ENCODE peak calls at places on chromosomes 1 and 21, in five cellular contexts. S is fibroblast of the aortic adventitia, H is ovary, G is epithelial cell of proximal tubule, K is PC-9. L is an unnamed sample.

GRCh38 chr1:167223144-167224103 is 2.7 kb downstream of the POU2F1 start:
- DNase-seq in K (no peak), G (no peak), H (no peak), S (peak; percentile 16), L (peak; percentile 27)

GRCh38 chr1:214289574-214290272 is 8.8 kb downstream of the SMYD2 start:
- DNase-seq in S (no peak), G (no peak), H (no peak), K (no peak), L (no peak)

GRCh38 chr1:201013991-201014815 is 9.3 kb downstream of the KIF21B start:
- DNase-seq in H (no peak), S (no peak), G (no peak), K (peak; percentile 34), L (no peak)

GRCh38 chr1:43853161-43853921 is 80.3 kb upstream of the ARTN start:
- DNase-seq in G (no peak), H (peak; percentile 42), K (peak; percentile 83), S (peak; percentile 90), L (peak; percentile 86)

GRCh38 chr1:244802556-244803239 is 32.8 kb upstream of the COX20 start:
- DNase-seq in K (no peak), H (no peak), G (no peak), S (no peak), L (no peak)

GRCh38 chr1:15764269-15764764 is 5.7 kb downstream of the FBLIM1 start:
- DNase-seq in H (no peak), S (no peak), K (no peak), G (no peak), L (no peak)

GRCh38 chr1:68313736-68314594 is 81.6 kb upstream of the WLS start:
- DNase-seq in G (no peak), S (no peak), H (no peak), K (no peak), L (no peak)

GRCh38 chr1:18951818-18952391 is 4.6 kb downstream of the IFFO2 start:
- DNase-seq in G (no peak), K (no peak), H (no peak), S (no peak), L (no peak)

GRCh38 chr21:26070822-26071425 is 99.6 kb downstream of the APP start:
- DNase-seq in H (peak; percentile 40), S (peak; percentile 62), K (no peak), G (peak; percentile 15), L (peak; percentile 14)

GRCh38 chr1:230067871-230068814 is 1.1 kb downstream of the GALNT2 start:
- DNase-seq in H (peak; percentile 60), S (no peak), K (no peak), G (no peak), L (no peak)

GRCh38 chr1:225348400-225348799 is 79.4 kb downstream of the LBR start:
- DNase-seq in K (no peak), G (no peak), H (no peak), S (no peak), L (no peak)

GRCh38 chr1:56287736-56288135 is 291.6 kb downstream of the PLPP3 start:
- DNase-seq in K (no peak), S (no peak), G (no peak), H (no peak), L (no peak)

GRCh38 chr1:2406451-2407041 is 5.8 kb downstream of the PEX10 start:
- DNase-seq in H (no peak), S (no peak), K (peak; percentile 12), G (no peak), L (no peak)

GRCh38 chr1:151416231-151416630 is 16.9 kb downstream of the PSMB4 start:
- DNase-seq in S (peak; percentile 57), G (peak; percentile 16), K (no peak), H (no peak), L (no peak)

GRCh38 chr1:10835423-10836421 is 39.3 kb upstream of the CASZ1 start:
- DNase-seq in S (peak; percentile 8), K (no peak), G (no peak), H (peak; percentile 47), L (peak; percentile 9)

GRCh38 chr1:159756397-159756796 is 24.4 kb upstream of the DUSP23 start:
- DNase-seq in G (peak; percentile 64), H (no peak), S (peak; percentile 8), K (no peak), L (no peak)

GRCh38 chr1:46020005-46020404 is 112.4 kb downstream of the PIK3R3 start:
- DNase-seq in S (no peak), G (no peak), H (no peak), K (no peak), L (no peak)

GRCh38 chr1:227889863-227890405 is 57.8 kb downstream of the WNT9A start:
- DNase-seq in K (no peak), H (peak; percentile 20), G (no peak), S (no peak), L (no peak)

GRCh38 chr1:43405219-43405875 is 15.6 kb downstream of the SZT2 start:
- DNase-seq in H (no peak), K (no peak), G (no peak), S (peak; percentile 50), L (no peak)

GRCh38 chr1:229209816-229210215 is 61.1 kb upstream of the RAB4A start:
- DNase-seq in H (no peak), S (peak; percentile 99), K (no peak), G (no peak), L (no peak)

GRCh38 chr1:152001631-152002584 is 8.2 kb upstream of the S100A10 start:
- DNase-seq in G (peak; percentile 79), S (peak; percentile 99), H (peak; percentile 85), K (peak; percentile 93), L (peak; percentile 81)

GRCh38 chr1:102191723-102192122 is 195.0 kb upstream of the OLFM3 start:
- DNase-seq in H (no peak), S (no peak), K (peak; percentile 47), G (peak; percentile 15), L (no peak)

GRCh38 chr1:231781887-231782286 is 155.3 kb downstream of the DISC1 start:
- DNase-seq in S (peak; percentile 33), K (no peak), H (no peak), G (no peak), L (no peak)

GRCh38 chr1:151909167-151910149 is at the start of gene THEM4:
- DNase-seq in H (peak; percentile 97), K (peak; percentile 87), G (peak; percentile 49), S (peak; percentile 95), L (peak; percentile 81)

GRCh38 chr1:215835951-215836350 is 268.8 kb downstream of the KCTD3 start:
- DNase-seq in S (peak; percentile 55), G (no peak), K (no peak), H (no peak), L (no peak)

GRCh38 chr1:78543941-78544630 is 53.3 kb downstream of the PTGFR start:
- DNase-seq in S (no peak), K (peak; percentile 36), H (no peak), G (peak; percentile 2), L (peak; percentile 62)

GRCh38 chr1:45643341-45643740 is 19.5 kb upstream of the CCDC17 start:
- DNase-seq in G (no peak), S (no peak), H (no peak), K (no peak), L (no peak)

GRCh38 chr1:218347713-218348627 is 2.8 kb downstream of the TGFB2 start:
- DNase-seq in K (peak; percentile 73), S (peak; percentile 85), H (no peak), G (no peak), L (no peak)

GRCh38 chr1:10941891-10942541 is 70.4 kb upstream of the TARDBP start:
- DNase-seq in G (no peak), K (no peak), H (peak; percentile 66), S (peak; percentile 48), L (no peak)

GRCh38 chr1:160868141-160868540 is 5.5 kb upstream of the CD244 start:
- DNase-seq in S (peak; percentile 7), G (no peak), K (no peak), H (no peak), L (no peak)

GRCh38 chr1:160864173-160864572 is 1.5 kb upstream of the CD244 start:
- DNase-seq in G (no peak), S (no peak), H (no peak), K (no peak), L (no peak)

GRCh38 chr1:160866001-160866704 is 3.5 kb upstream of the CD244 start:
- DNase-seq in S (no peak), H (no peak), K (no peak), G (no peak), L (no peak)

GRCh38 chr1:160865316-160865715 is 2.6 kb upstream of the CD244 start:
- DNase-seq in S (no peak), K (no peak), H (no peak), G (no peak), L (no peak)

GRCh38 chr1:160866861-160867260 is 4.2 kb upstream of the CD244 start:
- DNase-seq in G (no peak), S (no peak), K (no peak), H (no peak), L (no peak)
- TF ChIP-seq CTCF in G (no peak), S (no peak), K (no peak), H (no peak), L (no peak)

DNA sequence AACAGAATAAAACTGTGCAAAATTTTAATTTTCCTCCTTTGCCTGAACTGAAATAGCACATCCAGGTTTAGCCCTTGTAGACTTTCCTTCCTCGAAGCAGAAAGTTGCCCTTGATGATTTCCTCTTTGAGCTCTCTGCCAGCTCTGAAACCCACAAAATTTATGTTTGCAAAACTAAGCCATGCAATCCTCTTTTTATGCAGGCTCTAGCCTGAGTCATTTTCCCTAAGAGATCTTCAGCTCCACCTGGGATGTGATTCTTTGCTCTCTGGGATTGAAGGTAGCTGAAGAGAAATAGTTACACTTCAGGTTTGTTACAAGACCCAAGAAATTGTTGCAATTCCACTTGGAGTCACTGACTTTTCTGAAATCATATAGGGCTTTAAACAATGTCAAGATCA is 1.4 kb upstream of the F3 start:
- DNase-seq in S (peak; percentile 49), K (peak; percentile 79), G (no peak), H (no peak), L (no peak)
- H3K4me3 ChIP-seq in S (no peak overlapping the region), K (peak overlapping the region; percentile 80), G (no peak overlapping the region), H (peak overlapping the region; percentile 73), L (peak overlapping the region; percentile 80)

DNA sequence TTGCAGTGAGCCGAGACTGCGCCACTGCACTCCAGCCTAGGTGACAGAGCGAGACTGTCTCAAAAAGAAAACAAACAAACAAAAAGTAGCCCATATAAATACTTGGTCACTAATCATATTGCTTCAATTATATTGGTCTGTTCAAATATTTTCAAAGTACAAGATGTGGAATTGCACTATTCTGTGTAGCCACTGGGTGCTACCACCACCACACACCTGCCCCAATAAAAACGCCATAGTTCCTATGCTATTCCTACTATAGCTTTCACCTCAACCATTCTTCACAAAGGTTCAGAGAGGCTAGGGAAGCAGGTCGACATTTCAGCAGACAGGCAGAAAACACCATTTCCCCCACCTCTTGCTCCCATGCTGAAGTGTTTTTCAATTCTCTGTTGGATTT is 16.7 kb downstream of the NDC1 start:
- DNase-seq in H (no peak), K (no peak), G (no peak), S (no peak), L (no peak)
- TF ChIP-seq CTCF in H (no peak), K (no peak), G (peak; percentile 18), S (no peak), L (no peak)

GRCh38 chr1:209869242-209870149 is 41.7 kb downstream of the UTP25 start:
- DNase-seq in S (peak; percentile 76), G (no peak), K (no peak), H (no peak), L (no peak)

GRCh38 chr1:209871430-209871829 is 43.7 kb downstream of the UTP25 start:
- DNase-seq in H (no peak), S (no peak), K (no peak), G (no peak), L (no peak)

GRCh38 chr1:209873067-209873810 is 45.5 kb downstream of the UTP25 start:
- DNase-seq in H (no peak), K (peak; percentile 72), G (no peak), S (no peak), L (no peak)

GRCh38 chr1:209870151-209870831 is 42.5 kb downstream of the UTP25 start:
- DNase-seq in K (no peak), S (peak; percentile 69), G (no peak), H (no peak), L (peak; percentile 59)

GRCh38 chr1:209871006-209871405 is 43.2 kb downstream of the UTP25 start:
- DNase-seq in G (no peak), S (no peak), K (no peak), H (no peak), L (no peak)
- H3K4me3 ChIP-seq in G (no peak overlapping the region), S (no peak overlapping the region), K (no peak overlapping the region), H (no peak overlapping the region), L (no peak overlapping the region)

L was measured in HFF-Myc.